ENCODE peak calls at places on chromosome 20, in ten cellular contexts. Q, L, X, J, E, K, P, U, T and R are unnamed samples.

GRCh38 chr20:51037499-51038110 is 14.7 kb upstream of the KCNG1 start:
- DNase-seq in J (peak), X (peak), E (no peak), K (no peak), U (no peak), T (no peak), L (peak), P (no peak), Q (no peak), R (no peak)

GRCh38 chr20:57220187-57221165 is 46.0 kb downstream of the BMP7 start:
- DNase-seq in U (no peak), P (no peak), K (no peak), L (no peak), J (no peak), E (peak), Q (no peak), T (no peak), X (no peak), R (no peak)

GRCh38 chr20:309306-309840 is 12.0 kb downstream of the ZCCHC3 start:
- DNase-seq in P (peak), T (no peak), Q (no peak), X (no peak), L (no peak), E (peak), K (no peak), U (no peak), J (no peak), R (no peak)

GRCh38 chr20:47220161-47220582 is 136.3 kb downstream of the ZMYND8 start:
- DNase-seq in J (no peak), U (peak), E (peak), X (peak), P (peak), Q (peak), K (no peak), T (peak), L (no peak), R (no peak)

GRCh38 chr20:24465730-24466129 is 3.7 kb upstream of the SYNDIG1 start:
- DNase-seq in T (no peak), J (no peak), E (peak), L (no peak), Q (no peak), P (peak), X (no peak), K (no peak), U (no peak), R (no peak)

GRCh38 chr20:59455392-59456341 is 148.7 kb upstream of the PHACTR3 start:
- DNase-seq in X (no peak), L (no peak), E (peak), U (peak), T (no peak), Q (no peak), P (peak), K (no peak), J (peak), R (no peak)

GRCh38 chr20:48928832-48929725 is 7.6 kb downstream of the ARFGEF2 start:
- DNase-seq in E (peak), L (no peak), P (peak), Q (no peak), T (no peak), K (no peak), X (no peak), J (no peak), U (no peak), R (no peak)

GRCh38 chr20:45970646-45971424 is 1.2 kb downstream of the ZNF335 start:
- DNase-seq in L (peak), T (no peak), P (peak), Q (peak), K (no peak), J (peak), U (peak), E (peak), X (no peak), R (peak)

GRCh38 chr20:49901588-49901987 is 13.7 kb downstream of the SPATA2 start:
- DNase-seq in K (no peak), J (peak), P (no peak), U (no peak), L (no peak), E (no peak), X (peak), T (no peak), Q (no peak), R (peak)

GRCh38 chr20:31988430-31989015 is 20.6 kb downstream of the XKR7 start:
- DNase-seq in E (no peak), Q (no peak), K (no peak), X (no peak), P (no peak), T (no peak), J (no peak), L (no peak), U (no peak), R (no peak)

GRCh38 chr20:20367681-20368413 is at the start of gene INSM1:
- DNase-seq in L (no peak), P (no peak), T (no peak), E (no peak), Q (no peak), J (peak), U (no peak), K (no peak), X (peak), R (no peak)

GRCh38 chr20:49372095-49372734 is 94.4 kb upstream of the ZNFX1 start:
- DNase-seq in K (no peak), J (no peak), L (no peak), T (no peak), P (no peak), X (no peak), Q (no peak), E (peak), U (no peak), R (no peak)

GRCh38 chr20:50111120-50111828 is 1.7 kb downstream of the UBE2V1 start:
- DNase-seq in L (no peak), P (peak), X (no peak), J (no peak), T (peak), K (no peak), Q (no peak), U (no peak), E (peak), R (peak)